ENCODE peak calls at places on chromosomes 12 and 14, in five cellular contexts. E is transverse colon, F is heart right ventricle, T is cardiac muscle cell, Q is A549. D is an unnamed sample.

GRCh38 chr12:62006076-62006732 is 254.0 kb upstream of the USP15 start:
- DNase-seq in E (no peak), F (no peak), T (peak), Q (peak), D (no peak)

GRCh38 chr12:116441292-116441691 is 117.9 kb upstream of the MAP1LC3B2 start:
- DNase-seq in E (no peak), F (no peak), T (no peak), Q (no peak), D (peak)

GRCh38 chr14:56482306-56482705 is 97.3 kb upstream of the TMEM260 start:
- DNase-seq in E (no peak), F (no peak), T (peak), Q (peak), D (no peak)

GRCh38 chr12:44875417-44875953 is 630 bp downstream of the NELL2 start:
- DNase-seq in E (no peak), F (no peak), T (no peak), Q (no peak), D (peak)

GRCh38 chr14:99320105-99320572 is 48.1 kb upstream of the BCL11B start:
- DNase-seq in E (peak), F (no peak), T (peak), Q (peak), D (peak)

GRCh38 chr12:25436206-25436912 is 116.7 kb downstream of the LMNTD1 start:
- DNase-seq in E (no peak), F (peak), T (peak), Q (peak), D (no peak)

GRCh38 chr12:15532364-15532977 is 210.2 kb downstream of the PTPRO start:
- DNase-seq in E (peak), F (no peak), T (peak), Q (peak), D (no peak)

GRCh38 chr14:102711946-102712345 is 65.3 kb upstream of the TRAF3 start:
- DNase-seq in E (no peak), F (no peak), T (no peak), Q (no peak), D (no peak)

GRCh38 chr12:92890601-92891106 is 38.4 kb downstream of the EEA1 start:
- DNase-seq in E (no peak), F (no peak), T (no peak), Q (no peak), D (no peak)

GRCh38 chr12:93089805-93090569 is 160.9 kb upstream of the EEA1 start:
- DNase-seq in E (peak), F (no peak), T (peak), Q (peak), D (no peak)

GRCh38 chr14:101721951-101722661 is 39.4 kb upstream of the PPP2R5C start:
- DNase-seq in E (peak), F (peak), T (peak), Q (no peak), D (peak)

GRCh38 chr12:15580431-15580830 is 208.8 kb downstream of the EPS8 start:
- DNase-seq in E (peak), F (no peak), T (no peak), Q (no peak), D (no peak)

GRCh38 chr14:29442720-29443119 is 484.9 kb downstream of the PRKD1 start:
- DNase-seq in E (no peak), F (no peak), T (peak), Q (no peak), D (no peak)

GRCh38 chr12:95951515-95951914 is 8.4 kb downstream of the AMDHD1 start:
- DNase-seq in E (no peak), F (no peak), T (no peak), Q (no peak), D (no peak)

GRCh38 chr14:73753043-73753886 is 39.1 kb upstream of the PNMA1 start:
- DNase-seq in E (peak), F (peak), T (peak), Q (no peak), D (peak)

GRCh38 chr14:63752449-63753169 is 24.7 kb upstream of the SGPP1 start:
- DNase-seq in E (no peak), F (peak), T (peak), Q (no peak), D (no peak)

GRCh38 chr12:116375278-116375842 is 97.9 kb upstream of the MED13L start:
- DNase-seq in E (no peak), F (no peak), T (no peak), Q (no peak), D (peak)

GRCh38 chr14:77208266-77208978 is 26.8 kb downstream of the TMEM63C start:
- DNase-seq in E (peak), F (peak), T (peak), Q (peak), D (peak)

GRCh38 chr12:34393086-34393820 is 371.0 kb downstream of the ALG10 start:
- DNase-seq in E (no peak), F (peak), T (no peak), Q (no peak), D (peak)

GRCh38 chr14:59490756-59491155 is 6.4 kb downstream of the JKAMP start:
- DNase-seq in E (no peak), F (no peak), T (no peak), Q (no peak), D (no peak)

GRCh38 chr14:53955671-53956426 is 776 bp downstream of the BMP4 start:
- DNase-seq in E (peak), F (peak), T (peak), Q (no peak), D (peak)

GRCh38 chr12:113500662-113501435 is 29.2 kb upstream of the LHX5 start:
- DNase-seq in E (no peak), F (no peak), T (no peak), Q (no peak), D (no peak)

GRCh38 chr12:52120951-52121847 is 41.7 kb downstream of the SMIM41 start:
- DNase-seq in E (no peak), F (no peak), T (no peak), Q (no peak), D (peak)

GRCh38 chr14:101195309-101195724 is 291.8 kb upstream of the RTL1 start:
- DNase-seq in E (no peak), F (no peak), T (no peak), Q (no peak), D (peak)

GRCh38 chr12:109763201-109763841 is 49.7 kb downstream of the FAM222A start:
- DNase-seq in E (peak), F (no peak), T (peak), Q (no peak), D (no peak)

DNA sequence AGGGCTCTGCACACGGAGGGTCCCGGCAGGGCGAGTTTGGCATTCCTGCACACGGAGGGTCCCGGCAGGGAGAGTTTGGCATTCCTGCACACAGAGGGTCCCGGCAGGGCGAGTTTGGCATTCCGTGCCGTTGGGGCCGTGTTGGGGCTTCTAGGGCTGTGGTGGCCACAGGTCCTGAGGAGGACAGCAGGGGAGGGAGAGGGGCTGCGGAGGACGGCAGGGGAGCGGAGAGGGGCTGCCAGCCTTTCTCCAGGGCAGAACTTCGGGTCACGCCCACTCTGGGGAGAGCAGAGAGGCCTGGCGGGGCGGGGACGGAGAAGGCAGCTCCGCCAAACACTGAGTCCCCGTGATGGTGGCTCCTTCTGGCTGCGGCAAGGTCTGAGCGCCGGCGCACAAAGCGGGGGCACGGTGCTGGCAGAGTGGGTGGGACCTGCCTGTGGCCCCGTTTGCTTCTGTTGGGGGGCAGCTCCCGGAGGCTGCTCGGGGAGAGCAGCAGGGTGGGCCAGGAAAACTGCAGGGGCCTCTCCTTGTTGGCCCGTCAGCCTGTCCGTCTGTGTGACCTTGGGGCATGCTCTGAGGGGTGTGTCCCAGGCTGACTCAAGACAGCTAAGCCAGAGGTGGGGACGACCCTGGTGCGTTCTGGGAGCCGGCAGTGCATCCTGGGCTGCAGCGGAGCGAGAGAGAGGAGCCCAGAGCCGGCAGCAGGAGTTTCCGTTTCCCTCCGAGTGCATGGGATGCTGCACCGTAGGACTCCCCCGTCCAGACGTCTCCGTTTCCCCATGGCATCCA is 60.2 kb downstream of the LRCOL1 start:
- DNase-seq in E (no peak), F (no peak), T (no peak), Q (no peak), D (no peak)
- H3K4me3 ChIP-seq in E (no peak), F (no peak), T (peak), Q (no peak), D (no peak)

DNA sequence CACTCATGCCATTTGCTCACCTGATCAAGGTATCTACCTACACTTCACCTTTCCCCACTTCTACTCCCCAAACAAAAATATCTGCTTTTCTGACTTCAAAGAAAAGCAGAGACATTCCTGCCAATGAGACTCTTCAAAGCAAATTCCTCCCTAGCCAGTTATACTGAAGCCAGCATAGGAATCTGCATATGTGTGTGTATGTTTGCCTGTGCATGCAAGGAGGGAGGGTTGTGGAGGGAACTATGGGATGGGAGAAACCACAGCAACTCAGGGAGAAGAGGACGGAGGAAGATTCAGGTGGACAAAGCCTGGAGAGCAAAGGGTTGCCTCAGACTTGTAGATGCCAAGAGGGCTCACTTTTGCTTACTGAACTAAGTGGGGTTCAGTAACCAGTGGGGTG is 26.4 kb upstream of the VDR start:
- DNase-seq in E (no peak), F (no peak), T (no peak), Q (no peak), D (no peak)
- H3K27ac ChIP-seq in E (no peak), F (no peak), T (no peak), Q (no peak), D (no peak)

GRCh38 chr12:120771097-120771496 is 45.5 kb downstream of the ACADS start:
- DNase-seq in E (no peak), F (no peak), T (no peak), Q (no peak), D (no peak)

GRCh38 chr12:120774169-120774916 is 48.7 kb downstream of the ACADS start:
- DNase-seq in E (no peak), F (no peak), T (no peak), Q (no peak), D (no peak)

GRCh38 chr12:120775862-120776552 is 50.4 kb downstream of the ACADS start:
- DNase-seq in E (no peak), F (no peak), T (peak), Q (no peak), D (no peak)
- TF ChIP-seq CTCF in E (no peak), F (no peak), T (peak), Q (no peak), D (no peak)

DNA sequence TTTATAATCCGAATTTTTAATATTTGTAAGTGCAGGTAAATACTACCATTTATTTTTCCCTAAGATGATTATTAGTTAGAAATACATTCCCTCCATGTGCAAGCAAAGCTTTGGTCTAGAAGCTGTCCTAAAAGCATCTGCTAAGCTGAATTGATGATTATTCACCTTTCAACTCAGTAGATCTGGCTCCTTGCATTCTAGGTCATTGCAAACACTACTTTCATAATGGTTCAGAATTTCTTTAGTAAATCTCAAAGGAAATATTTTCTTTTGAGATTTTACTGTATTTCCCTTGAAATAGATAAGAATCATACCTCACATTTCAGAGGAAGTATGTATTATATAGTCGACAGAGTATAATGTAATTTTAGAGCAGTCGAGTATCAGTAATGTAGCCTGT is 2.4 kb downstream of the ETNK1 start:
- DNase-seq in E (no peak), F (no peak), T (no peak), Q (no peak), D (no peak)
- H3K4me3 ChIP-seq in E (no peak), F (peak), T (peak), Q (peak), D (no peak)

DNA sequence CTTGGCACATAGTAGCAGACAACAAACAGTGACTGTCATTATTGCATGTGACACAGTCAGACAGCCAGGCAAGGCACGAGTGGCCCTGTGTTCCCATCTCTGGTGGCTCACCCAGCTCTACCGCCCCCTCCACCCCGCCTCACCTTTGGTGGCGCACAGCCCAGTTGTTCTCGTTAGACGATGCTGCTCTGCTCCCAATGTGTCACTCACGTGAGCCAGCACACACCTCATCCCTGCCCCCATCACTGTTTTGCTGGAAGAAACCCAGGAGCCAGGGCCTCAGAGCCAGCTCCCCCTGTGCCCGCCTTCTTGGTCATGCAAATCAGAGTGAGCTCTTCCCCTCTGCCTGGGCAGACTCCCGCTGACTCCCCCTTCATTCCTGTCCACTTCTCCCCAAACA is 113.4 kb downstream of the CALM1 start:
- DNase-seq in E (peak), F (no peak), T (no peak), Q (no peak), D (no peak)
- H3K27ac ChIP-seq in E (peak), F (no peak), T (no peak), Q (no peak), D (no peak)

GRCh38 chr12:132019891-132020290 is 70.1 kb downstream of the EP400 start:
- DNase-seq in E (no peak), F (no peak), T (no peak), Q (no peak), D (no peak)

GRCh38 chr12:132014092-132014914 is 64.6 kb downstream of the EP400 start:
- DNase-seq in E (no peak), F (no peak), T (no peak), Q (no peak), D (no peak)

GRCh38 chr12:132018193-132018916 is 68.6 kb downstream of the EP400 start:
- DNase-seq in E (no peak), F (no peak), T (no peak), Q (no peak), D (no peak)

GRCh38 chr12:132015686-132016430 is 66.1 kb downstream of the EP400 start:
- DNase-seq in E (no peak), F (no peak), T (no peak), Q (no peak), D (no peak)

GRCh38 chr12:132014915-132015280 is 65.2 kb downstream of the EP400 start:
- DNase-seq in E (no peak), F (no peak), T (no peak), Q (no peak), D (no peak)
- TF ChIP-seq CTCF in E (no peak), F (no peak), T (no peak), Q (no peak), D (no peak)

DNA sequence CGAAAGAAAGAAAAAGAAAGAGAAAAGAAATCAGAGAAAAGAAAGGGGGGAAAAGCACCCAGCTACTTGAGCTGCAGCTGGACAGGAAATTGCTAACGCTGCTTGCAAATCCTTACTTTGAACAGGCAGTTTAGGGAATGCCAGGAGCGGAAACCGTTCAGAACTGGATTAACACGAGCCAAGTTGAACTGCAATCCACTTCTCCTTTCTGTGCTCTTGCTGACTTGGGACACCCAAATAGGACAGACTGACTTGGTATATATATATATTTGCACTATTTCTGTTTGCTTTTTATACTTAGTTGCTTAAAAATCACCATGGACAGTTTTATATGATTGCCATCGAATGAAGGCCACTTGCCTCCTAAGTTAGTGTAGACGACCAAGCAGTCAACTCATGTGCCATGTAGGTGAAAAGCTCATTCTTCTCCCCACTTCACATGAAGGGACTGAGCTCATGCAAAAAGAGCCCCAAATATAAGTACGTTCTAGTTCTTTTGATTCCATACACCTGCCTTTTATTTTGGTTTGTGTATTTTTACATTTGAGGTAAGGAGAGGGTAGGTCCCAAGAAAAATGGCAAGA is 5.5 kb downstream of the DUSP6 start:
- DNase-seq in E (no peak), F (peak), T (peak), Q (no peak), D (no peak)
- H3K4me3 ChIP-seq in E (no peak), F (peak), T (no peak), Q (no peak), D (peak)

GRCh38 chr14:61930101-61930857 is 168.1 kb downstream of the SNAPC1 start:
- DNase-seq in E (no peak), F (no peak), T (no peak), Q (no peak), D (no peak)
- H3K27ac ChIP-seq in E (no peak), F (no peak), T (no peak), Q (no peak), D (no peak)